ENCODE peak calls at places on chromosomes 12 and 14, in four cellular contexts. A is stimulated activated CD8-positive, alpha-beta memory T cell treated with anti-CD3 and anti-CD28 coated beads, Interleukin-4, amount 100 ng/mL, for 24 hours; L is HT1080; Q is mesendoderm. H is an unnamed sample.
A peak's percentile ranks its signal among the peaks of the same experiment; 100 is the strongest.

GRCh38 chr14:52063107-52063506 is 5.8 kb downstream of the NID2 start:
- DNase-seq in A (no peak), L (no peak), Q (peak; percentile 28), H (no peak)

GRCh38 chr12:21336656-21337055 is 1.9 kb upstream of the SLCO1A2 start:
- DNase-seq in A (no peak), L (no peak), Q (no peak), H (no peak)

GRCh38 chr14:71686677-71687076 is 245.6 kb upstream of the RGS6 start:
- DNase-seq in A (no peak), L (no peak), Q (no peak), H (no peak)

GRCh38 chr14:52824479-52824878 is 33.1 kb upstream of the GNPNAT1 start:
- DNase-seq in A (no peak), L (no peak), Q (no peak), H (no peak)

GRCh38 chr12:132395192-132395907 is 66.0 kb upstream of the GALNT9 start:
- DNase-seq in A (no peak), L (no peak), Q (no peak), H (no peak)

GRCh38 chr12:50059440-50060119 is 2.2 kb downstream of the ASIC1 start:
- DNase-seq in A (peak; percentile 67), L (peak; percentile 79), Q (no peak), H (no peak)

GRCh38 chr12:68804654-68805591 is 3.1 kb upstream of the MDM2 start:
- DNase-seq in A (no peak), L (no peak), Q (peak; percentile 54), H (no peak)

GRCh38 chr12:120404271-120404670 is 33.6 kb upstream of the COX6A1 start:
- DNase-seq in A (no peak), L (peak; percentile 11), Q (no peak), H (no peak)

GRCh38 chr12:95262808-95263207 is 45.2 kb downstream of the VEZT start:
- DNase-seq in A (no peak), L (peak; percentile 78), Q (peak; percentile 25), H (no peak)

GRCh38 chr12:70006619-70006973 is 181.6 kb downstream of the MYRFL start:
- DNase-seq in A (no peak), L (no peak), Q (no peak), H (no peak)

GRCh38 chr12:87931764-87932163 is 97.4 kb downstream of the C12orf50 start:
- DNase-seq in A (no peak), L (peak; percentile 24), Q (no peak), H (no peak)

GRCh38 chr14:74582910-74583581 is 29.0 kb downstream of the LTBP2 start:
- DNase-seq in A (no peak), L (no peak), Q (no peak), H (no peak)

GRCh38 chr12:4273651-4274395 is at the start of gene CCND2:
- DNase-seq in A (peak; percentile 72), L (peak; percentile 20), Q (peak; percentile 99), H (peak; percentile 67)

GRCh38 chr14:97369901-97370300 is 572.7 kb downstream of the VRK1 start:
- DNase-seq in A (no peak), L (peak; percentile 10), Q (no peak), H (no peak)

GRCh38 chr14:66955159-66955558 is 234.1 kb upstream of the GARIN2 start:
- DNase-seq in A (no peak), L (no peak), Q (no peak), H (no peak)

GRCh38 chr14:93742761-93743160 is 45.5 kb downstream of the PRIMA1 start:
- DNase-seq in A (no peak), L (no peak), Q (no peak), H (no peak)

GRCh38 chr12:115337693-115338543 is 653.9 kb upstream of the TBX3 start:
- DNase-seq in A (no peak), L (peak; percentile 88), Q (peak; percentile 73), H (no peak)